ENCODE peak calls at places on chromosomes 12 and 14, in seven cellular contexts. R is CD4-positive, alpha-beta T cell; O is spleen; U is CD8-positive, alpha-beta memory T cell; D is heart left ventricle; X is ovary; J is HL-60. P is an unnamed sample. For H3K27me3, the result is how much of the 10 kb centered on the place peaks cover.

GRCh38 chr12:109827566-109828550 is 5.3 kb downstream of the TRPV4 start:
- DNase-seq in J (peak), U (no peak), R (no peak), O (peak), X (no peak), D (peak), P (no peak)

GRCh38 chr14:55929136-55929535 is 189.1 kb upstream of the PELI2 start:
- DNase-seq in J (no peak), R (no peak), D (no peak), O (no peak), U (no peak), X (no peak), P (no peak)

GRCh38 chr12:109393437-109394345 is 46.0 kb downstream of the MYO1H start:
- DNase-seq in R (peak), D (no peak), J (peak), X (no peak), O (no peak), U (peak), P (peak)

GRCh38 chr12:29437575-29437974 is 56.6 kb upstream of the ERGIC2 start:
- DNase-seq in D (no peak), J (no peak), O (no peak), R (no peak), U (no peak), X (no peak), P (no peak)

GRCh38 chr14:77761205-77761931 is 412 bp upstream of the SNW1 start:
- DNase-seq in U (no peak), D (peak), J (peak), X (peak), O (no peak), R (no peak), P (peak)

GRCh38 chr14:68986926-68987652 is 8.0 kb upstream of the ACTN1 start:
- DNase-seq in O (no peak), J (no peak), U (no peak), R (no peak), X (no peak), D (no peak), P (no peak)

GRCh38 chr14:101721111-101721510 is 40.4 kb upstream of the PPP2R5C start:
- DNase-seq in D (no peak), R (no peak), U (no peak), O (no peak), X (no peak), J (no peak), P (no peak)

GRCh38 chr12:117526756-117527479 is 165.5 kb upstream of the NOS1 start:
- DNase-seq in J (no peak), X (no peak), U (no peak), O (no peak), D (no peak), R (no peak), P (peak)

GRCh38 chr14:22657861-22658260 is 13.7 kb upstream of the OR6J1 start:
- DNase-seq in X (no peak), O (no peak), J (peak), D (no peak), R (no peak), U (no peak), P (no peak)

GRCh38 chr14:69652942-69653680 is 41.7 kb downstream of the SUSD6 start:
- DNase-seq in X (no peak), D (no peak), J (peak), U (no peak), O (peak), R (no peak), P (no peak)

GRCh38 chr14:74248036-74248435 is 8.8 kb downstream of the VSX2 start:
- DNase-seq in R (no peak), X (no peak), O (no peak), D (no peak), J (no peak), U (no peak), P (no peak)
- H3K27me3 ChIP-seq in R (half or more), X (under half), O (under half), D (under half), J (under half), U (under half), P (under half)

GRCh38 chr14:38868415-38869290 is 234.4 kb downstream of the SEC23A start:
- DNase-seq in J (no peak), X (no peak), R (no peak), U (no peak), D (no peak), O (no peak), P (no peak)
- H3K27me3 ChIP-seq in J (under half), X (under half), R (under half), U (under half), D (under half), O (under half), P (under half)

GRCh38 chr12:132206093-132206434 is 61.8 kb downstream of the NOC4L start:
- DNase-seq in R (no peak), D (no peak), O (no peak), X (no peak), U (no peak), J (no peak), P (peak)

GRCh38 chr12:132209654-132210222 is 65.5 kb downstream of the NOC4L start:
- DNase-seq in O (no peak), J (no peak), X (no peak), R (no peak), D (no peak), U (no peak), P (no peak)

GRCh38 chr12:132210223-132211055 is 66.2 kb downstream of the NOC4L start:
- DNase-seq in O (peak), U (no peak), J (no peak), R (no peak), X (no peak), D (no peak), P (no peak)

GRCh38 chr12:132207083-132207775 is 63.0 kb downstream of the NOC4L start:
- DNase-seq in D (no peak), O (no peak), R (no peak), J (no peak), U (no peak), X (no peak), P (no peak)

GRCh38 chr12:132208153-132208823 is 64.0 kb downstream of the NOC4L start:
- DNase-seq in D (no peak), J (no peak), U (no peak), R (no peak), O (no peak), X (no peak), P (no peak)
- H3K27me3 ChIP-seq in D (under half), J (under half), U (under half), R (under half), O (under half), X (under half), P (under half)

GRCh38 chr12:49946086-49946485 is 4.5 kb upstream of the AQP2 start:
- DNase-seq in U (no peak), X (no peak), J (no peak), R (peak), D (no peak), O (peak), P (no peak)
- H3K27me3 ChIP-seq in U (under half), X (under half), J (under half), R (under half), D (under half), O (under half), P (under half)

DNA sequence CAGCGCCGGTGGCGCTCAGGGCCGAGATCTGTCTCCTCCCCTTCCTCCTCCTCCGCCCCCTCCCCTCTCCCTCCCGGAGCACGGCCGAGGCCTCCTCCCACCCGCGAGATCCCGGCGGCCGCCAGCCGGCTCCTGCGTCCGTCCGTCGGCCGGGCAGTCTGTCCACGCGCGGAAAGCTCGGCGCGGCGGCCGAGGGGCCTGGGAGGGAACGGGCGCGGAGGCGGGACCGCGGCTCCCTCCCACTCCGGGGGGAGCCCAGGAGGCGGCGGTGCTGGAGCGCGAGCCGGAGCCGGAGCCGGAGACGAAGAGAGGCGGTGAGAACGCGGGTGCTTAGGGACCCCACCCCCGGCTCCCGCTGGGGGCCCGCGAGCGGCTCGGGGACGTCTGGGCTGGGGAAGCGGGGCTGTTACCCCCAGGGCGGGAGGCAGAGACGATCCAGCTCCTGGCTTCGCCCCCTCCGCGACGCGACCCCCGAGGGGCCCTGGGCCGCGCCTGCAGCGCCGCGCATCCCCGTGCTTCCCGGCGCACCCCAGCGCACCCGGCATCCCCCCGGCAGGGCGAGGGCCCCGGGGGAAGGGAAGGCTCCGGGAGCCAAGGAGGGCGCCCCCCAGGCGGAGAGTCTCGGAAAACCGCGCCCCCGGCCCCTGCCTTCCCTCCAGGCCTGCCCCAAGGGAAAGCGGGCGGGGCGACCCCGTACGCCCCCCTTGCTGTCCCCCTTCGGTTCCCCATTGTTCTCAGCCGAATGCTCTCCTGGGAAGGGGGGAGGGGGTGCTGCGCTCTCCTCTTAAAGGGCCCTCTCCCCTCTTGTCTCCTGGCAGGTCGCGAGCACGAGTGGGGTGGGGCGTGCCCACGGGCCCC is at the start of gene DTX1:
- DNase-seq in R (peak), U (peak), O (peak), J (no peak), X (no peak), D (peak), P (peak)
- H3K27me3 ChIP-seq in R (under half), U (under half), O (under half), J (under half), X (under half), D (under half), P (under half)

GRCh38 chr14:94994245-94994644 is 163.1 kb downstream of the DICER1 start:
- DNase-seq in R (no peak), X (no peak), U (no peak), J (no peak), D (no peak), O (no peak), P (no peak)

GRCh38 chr14:94998110-94998509 is 159.2 kb downstream of the DICER1 start:
- DNase-seq in J (no peak), O (no peak), R (no peak), X (no peak), U (no peak), D (no peak), P (no peak)

GRCh38 chr14:94995551-94995950 is 161.8 kb downstream of the DICER1 start:
- DNase-seq in J (no peak), O (no peak), D (no peak), X (no peak), R (no peak), U (no peak), P (no peak)

GRCh38 chr14:95003099-95003960 is 154.0 kb downstream of the DICER1 start:
- DNase-seq in O (no peak), U (no peak), J (no peak), X (no peak), R (no peak), D (no peak), P (no peak)

GRCh38 chr14:94998702-94999101 is 158.6 kb downstream of the DICER1 start:
- DNase-seq in X (no peak), R (no peak), J (no peak), D (no peak), U (no peak), O (no peak), P (no peak)
- H3K27me3 ChIP-seq in X (under half), R (under half), J (under half), D (under half), U (under half), O (under half), P (under half)

GRCh38 chr14:51168220-51168613 is 71.8 kb upstream of the TMX1 start:
- DNase-seq in R (no peak), J (no peak), O (no peak), X (no peak), U (no peak), D (no peak), P (no peak)

GRCh38 chr14:51176819-51177218 is 63.2 kb upstream of the TMX1 start:
- DNase-seq in O (no peak), D (no peak), J (no peak), X (no peak), R (no peak), U (no peak), P (peak)

DNA sequence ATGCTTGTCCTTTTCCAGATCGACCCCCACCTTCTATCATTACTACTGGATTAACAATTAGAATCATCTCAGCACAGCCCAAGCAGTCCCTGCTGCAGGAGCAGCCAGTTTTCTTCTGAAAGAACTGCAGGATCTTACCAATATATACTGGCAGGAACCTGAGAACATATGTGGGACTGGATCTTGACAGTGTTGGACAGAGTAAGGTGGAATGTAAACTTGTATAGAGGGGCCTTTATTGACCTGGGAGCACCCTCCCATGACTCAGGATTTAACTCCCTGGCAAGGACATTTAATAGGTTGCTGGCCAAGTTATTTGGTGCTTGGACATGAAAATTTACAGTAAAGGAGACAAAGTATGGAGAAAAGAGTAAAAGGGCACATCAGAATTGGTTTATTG is 66.2 kb upstream of the TMX1 start:
- DNase-seq in R (no peak), O (no peak), X (no peak), U (no peak), D (no peak), J (no peak), P (no peak)
- H3K27me3 ChIP-seq in R (under half), O (under half), X (under half), U (under half), D (under half), J (under half), P (under half)

GRCh38 chr12:26195250-26195640 is at the start of gene SSPN:
- DNase-seq in J (no peak), O (peak), R (no peak), U (no peak), D (peak), X (peak), P (peak)
- H3K27me3 ChIP-seq in J (under half), O (under half), R (half or more), U (under half), D (under half), X (under half), P (under half)

GRCh38 chr14:106210650-106211049 is 684.3 kb downstream of the TMEM121 start:
- DNase-seq in U (peak), D (no peak), J (no peak), O (no peak), X (no peak), R (peak), P (no peak)
- H3K27me3 ChIP-seq in U (under half), D (under half), J (under half), O (under half), X (under half), R (under half), P (under half)

P was measured in thyroid gland.